ENCODE peak calls at places on chromosomes 7 and 10, in five cellular contexts. One of them, this sample, is unnamed.
A peak's percentile ranks its signal among the peaks of the same experiment; 100 is the strongest.

GRCh38 chr10:101766306-101766705 is 9.6 kb downstream of the FGF8 start:
- DNase-seq in NCI-H446: no peak
- DNase-seq in activated T-cell treated with anti-CD3 and anti-CD28 coated beads for 1 hour: no peak
- DNase-seq in NCI-H2171 treated with DMSO at 0.1 percent for 48 hours: no peak
- DNase-seq in aorta: no peak
- DNase-seq in this sample: no peak

GRCh38 chr7:150370612-150371071 is 2.0 kb downstream of the REPIN1 start:
- DNase-seq in NCI-H446: no peak
- DNase-seq in activated T-cell treated with anti-CD3 and anti-CD28 coated beads for 1 hour: no peak
- DNase-seq in NCI-H2171 treated with DMSO at 0.1 percent for 48 hours: no peak
- DNase-seq in aorta: no peak
- DNase-seq in this sample: no peak

GRCh38 chr10:31739759-31740158 is 188.9 kb downstream of the ARHGAP12 start:
- DNase-seq in NCI-H446: no peak
- DNase-seq in activated T-cell treated with anti-CD3 and anti-CD28 coated beads for 1 hour: no peak
- DNase-seq in NCI-H2171 treated with DMSO at 0.1 percent for 48 hours: peak; percentile 44
- DNase-seq in aorta: no peak
- DNase-seq in this sample: no peak

GRCh38 chr10:86946215-86947170 is 10.9 kb downstream of the MMRN2 start:
- DNase-seq in NCI-H446: no peak
- DNase-seq in activated T-cell treated with anti-CD3 and anti-CD28 coated beads for 1 hour: no peak
- DNase-seq in NCI-H2171 treated with DMSO at 0.1 percent for 48 hours: no peak
- DNase-seq in aorta: no peak
- DNase-seq in this sample: no peak

GRCh38 chr7:92944633-92945032 is 108.3 kb upstream of the CDK6 start:
- DNase-seq in NCI-H446: no peak
- DNase-seq in activated T-cell treated with anti-CD3 and anti-CD28 coated beads for 1 hour: no peak
- DNase-seq in NCI-H2171 treated with DMSO at 0.1 percent for 48 hours: no peak
- DNase-seq in aorta: no peak
- DNase-seq in this sample: no peak

GRCh38 chr10:3192856-3193635 is 20.5 kb upstream of the PITRM1 start:
- DNase-seq in NCI-H446: no peak
- DNase-seq in activated T-cell treated with anti-CD3 and anti-CD28 coated beads for 1 hour: peak; percentile 41
- DNase-seq in NCI-H2171 treated with DMSO at 0.1 percent for 48 hours: peak; percentile 43
- DNase-seq in aorta: no peak
- DNase-seq in this sample: peak; percentile 33

GRCh38 chr7:115410427-115410805 is 488.5 kb downstream of the MDFIC start:
- DNase-seq in NCI-H446: no peak
- DNase-seq in activated T-cell treated with anti-CD3 and anti-CD28 coated beads for 1 hour: no peak
- DNase-seq in NCI-H2171 treated with DMSO at 0.1 percent for 48 hours: no peak
- DNase-seq in aorta: no peak
- DNase-seq in this sample: no peak

GRCh38 chr10:112564337-112564736 is 117.3 kb downstream of the VTI1A start:
- DNase-seq in NCI-H446: no peak
- DNase-seq in activated T-cell treated with anti-CD3 and anti-CD28 coated beads for 1 hour: no peak
- DNase-seq in NCI-H2171 treated with DMSO at 0.1 percent for 48 hours: no peak
- DNase-seq in aorta: no peak
- DNase-seq in this sample: no peak

GRCh38 chr10:42769653-42770052 is 12.9 kb upstream of the BMS1 start:
- DNase-seq in NCI-H446: no peak
- DNase-seq in activated T-cell treated with anti-CD3 and anti-CD28 coated beads for 1 hour: no peak
- DNase-seq in NCI-H2171 treated with DMSO at 0.1 percent for 48 hours: no peak
- DNase-seq in aorta: no peak
- DNase-seq in this sample: no peak

GRCh38 chr7:128393526-128394330 is 16.1 kb downstream of the IMPDH1 start:
- DNase-seq in NCI-H446: no peak
- DNase-seq in activated T-cell treated with anti-CD3 and anti-CD28 coated beads for 1 hour: no peak
- DNase-seq in NCI-H2171 treated with DMSO at 0.1 percent for 48 hours: no peak
- DNase-seq in aorta: peak; percentile 29
- DNase-seq in this sample: no peak

GRCh38 chr7:155804897-155805825 is 7.1 kb downstream of the SHH start:
- DNase-seq in NCI-H446: no peak
- DNase-seq in activated T-cell treated with anti-CD3 and anti-CD28 coated beads for 1 hour: peak; percentile 36
- DNase-seq in NCI-H2171 treated with DMSO at 0.1 percent for 48 hours: peak; percentile 65
- DNase-seq in aorta: peak; percentile 44
- DNase-seq in this sample: no peak

GRCh38 chr10:86376852-86377796 is 10.5 kb upstream of the GRID1 start:
- DNase-seq in NCI-H446: no peak
- DNase-seq in activated T-cell treated with anti-CD3 and anti-CD28 coated beads for 1 hour: peak; percentile 77
- DNase-seq in NCI-H2171 treated with DMSO at 0.1 percent for 48 hours: peak; percentile 29
- DNase-seq in aorta: peak; percentile 76
- DNase-seq in this sample: peak; percentile 80

GRCh38 chr10:114762811-114763210 is 58.8 kb upstream of the FHIP2A start:
- DNase-seq in NCI-H446: no peak
- DNase-seq in activated T-cell treated with anti-CD3 and anti-CD28 coated beads for 1 hour: no peak
- DNase-seq in NCI-H2171 treated with DMSO at 0.1 percent for 48 hours: no peak
- DNase-seq in aorta: no peak
- DNase-seq in this sample: no peak

GRCh38 chr10:60883187-60883586 is 60.8 kb downstream of the RHOBTB1 start:
- DNase-seq in NCI-H446: no peak
- DNase-seq in activated T-cell treated with anti-CD3 and anti-CD28 coated beads for 1 hour: no peak
- DNase-seq in NCI-H2171 treated with DMSO at 0.1 percent for 48 hours: no peak
- DNase-seq in aorta: no peak
- DNase-seq in this sample: no peak

GRCh38 chr10:101585841-101586240 is 2.2 kb downstream of the POLL start:
- DNase-seq in NCI-H446: no peak
- DNase-seq in activated T-cell treated with anti-CD3 and anti-CD28 coated beads for 1 hour: no peak
- DNase-seq in NCI-H2171 treated with DMSO at 0.1 percent for 48 hours: no peak
- DNase-seq in aorta: no peak
- DNase-seq in this sample: no peak

GRCh38 chr10:69600761-69601330 is 27.6 kb upstream of the NEUROG3 start:
- DNase-seq in NCI-H446: no peak
- DNase-seq in activated T-cell treated with anti-CD3 and anti-CD28 coated beads for 1 hour: no peak
- DNase-seq in NCI-H2171 treated with DMSO at 0.1 percent for 48 hours: no peak
- DNase-seq in aorta: no peak
- DNase-seq in this sample: no peak

GRCh38 chr7:150737265-150738055 is at the start of gene GIMAP5:
- DNase-seq in NCI-H446: no peak
- DNase-seq in activated T-cell treated with anti-CD3 and anti-CD28 coated beads for 1 hour: no peak
- DNase-seq in NCI-H2171 treated with DMSO at 0.1 percent for 48 hours: no peak
- DNase-seq in aorta: no peak
- DNase-seq in this sample: peak; percentile 51

GRCh38 chr7:121954803-121955202 is 81.8 kb downstream of the PTPRZ1 start:
- DNase-seq in NCI-H446: no peak
- DNase-seq in activated T-cell treated with anti-CD3 and anti-CD28 coated beads for 1 hour: no peak
- DNase-seq in NCI-H2171 treated with DMSO at 0.1 percent for 48 hours: no peak
- DNase-seq in aorta: no peak
- DNase-seq in this sample: no peak

GRCh38 chr10:103799341-103799740 is 56.0 kb downstream of the SH3PXD2A start:
- DNase-seq in NCI-H446: no peak
- DNase-seq in activated T-cell treated with anti-CD3 and anti-CD28 coated beads for 1 hour: no peak
- DNase-seq in NCI-H2171 treated with DMSO at 0.1 percent for 48 hours: no peak
- DNase-seq in aorta: no peak
- DNase-seq in this sample: no peak

GRCh38 chr7:82444220-82445049 is 858 bp upstream of the CACNA2D1 start:
- DNase-seq in NCI-H446: no peak
- DNase-seq in activated T-cell treated with anti-CD3 and anti-CD28 coated beads for 1 hour: no peak
- DNase-seq in NCI-H2171 treated with DMSO at 0.1 percent for 48 hours: peak; percentile 88
- DNase-seq in aorta: no peak
- DNase-seq in this sample: no peak

This sample was measured in natural killer cell.